ENCODE peak calls at places on chromosome 18, in four cellular contexts. Y, K, U and I are unnamed samples.

GRCh38 chr18:7116832-7117389 is 686 bp downstream of the LAMA1 start:
- DNase-seq in Y (no peak), K (no peak), U (no peak), I (no peak)

GRCh38 chr18:48949606-48950535 is 894 bp downstream of the SMAD7 start:
- DNase-seq in Y (peak; percentile 57), K (no peak), U (no peak), I (peak; percentile 36)

GRCh38 chr18:49112664-49113063 is 161.9 kb upstream of the SMAD7 start:
- DNase-seq in Y (no peak), K (no peak), U (no peak), I (no peak)

GRCh38 chr18:74569401-74569800 is 28.3 kb upstream of the ZNF407 start:
- DNase-seq in Y (peak; percentile 1), K (no peak), U (no peak), I (no peak)

GRCh38 chr18:76265375-76266225 is 229.4 kb downstream of the ZNF516 start:
- DNase-seq in Y (peak; percentile 77), K (no peak), U (no peak), I (no peak)

GRCh38 chr18:58391932-58392331 is 237.0 kb downstream of the ALPK2 start:
- DNase-seq in Y (no peak), K (no peak), U (no peak), I (no peak)

GRCh38 chr18:79577451-79578395 is 101.9 kb upstream of the CTDP1 start:
- DNase-seq in Y (no peak), K (no peak), U (no peak), I (no peak)

GRCh38 chr18:73564073-73564472 is 583.6 kb downstream of the FBXO15 start:
- DNase-seq in Y (no peak), K (no peak), U (no peak), I (no peak)

GRCh38 chr18:58998421-58999203 is 133.9 kb downstream of the ZNF532 start:
- DNase-seq in Y (peak; percentile 75), K (no peak), U (no peak), I (no peak)

GRCh38 chr18:6219116-6219717 is 195.5 kb downstream of the L3MBTL4 start:
- DNase-seq in Y (peak; percentile 76), K (no peak), U (no peak), I (no peak)

GRCh38 chr18:7937268-7937667 is 370.2 kb downstream of the PTPRM start:
- DNase-seq in Y (no peak), K (no peak), U (no peak), I (no peak)

GRCh38 chr18:45171575-45172225 is 443.6 kb upstream of the SLC14A2 start:
- DNase-seq in Y (no peak), K (no peak), U (no peak), I (no peak)

GRCh38 chr18:62301322-62301721 is 23.8 kb upstream of the TNFRSF11A start:
- DNase-seq in Y (no peak), K (no peak), U (no peak), I (no peak)

GRCh38 chr18:31227497-31228229 is 65.0 kb upstream of the DSC1 start:
- DNase-seq in Y (no peak), K (no peak), U (no peak), I (no peak)